ENCODE peak calls at places on chromosomes 6 and 20, in six cellular contexts. A, B, Z, V, Q and Y are unnamed samples.

GRCh38 chr6:120736740-120737139 is 597.5 kb downstream of the TBC1D32 start:
- DNase-seq in Q (no peak), A (no peak), V (no peak), B (no peak), Z (no peak), Y (no peak)

GRCh38 chr6:6713660-6714446 is 125.3 kb downstream of the LY86 start:
- DNase-seq in A (no peak), B (no peak), Q (no peak), V (no peak), Z (peak; percentile 36), Y (no peak)

GRCh38 chr6:143529095-143529494 is 17.6 kb upstream of the FUCA2 start:
- DNase-seq in A (no peak), Z (no peak), V (no peak), B (no peak), Q (no peak), Y (no peak)

GRCh38 chr20:3423126-3423525 is 15.7 kb upstream of the DNAAF9 start:
- DNase-seq in A (no peak), B (no peak), Z (no peak), V (no peak), Q (no peak), Y (no peak)

GRCh38 chr6:136547336-136547735 is 2.9 kb downstream of the MAP7 start:
- DNase-seq in Z (no peak), Q (no peak), B (no peak), V (no peak), A (peak; percentile 31), Y (no peak)

GRCh38 chr6:44820366-44821158 is 433.1 kb downstream of the CDC5L start:
- DNase-seq in V (no peak), A (no peak), Q (no peak), Z (no peak), B (no peak), Y (no peak)

GRCh38 chr6:69693749-69694148 is 103.1 kb downstream of the LMBRD1 start:
- DNase-seq in B (no peak), Z (no peak), V (no peak), Q (no peak), A (no peak), Y (no peak)

GRCh38 chr6:127117979-127118504 is 429 bp upstream of the RSPO3 start:
- DNase-seq in Q (no peak), B (no peak), A (no peak), V (no peak), Z (peak; percentile 29), Y (no peak)

GRCh38 chr6:160992323-160993314 is 1.1 kb downstream of the MAP3K4 start:
- DNase-seq in Q (peak; percentile 56), Z (peak; percentile 35), V (peak; percentile 23), A (peak; percentile 23), B (no peak), Y (peak; percentile 50)

GRCh38 chr6:82270791-82271392 is 23.3 kb upstream of the IBTK start:
- DNase-seq in A (peak; percentile 21), Z (no peak), Q (no peak), V (no peak), B (no peak), Y (no peak)

GRCh38 chr20:12210591-12210990 is 292.9 kb downstream of the BTBD3 start:
- DNase-seq in A (no peak), B (no peak), Q (no peak), Z (no peak), V (no peak), Y (no peak)

GRCh38 chr6:96787846-96788580 is 49.3 kb downstream of the GPR63 start:
- DNase-seq in Z (no peak), B (no peak), V (no peak), Q (no peak), A (no peak), Y (no peak)